ENCODE peak calls at places on chromosomes 6 and 20, in four cellular contexts. R, O, Z and D are unnamed samples.

GRCh38 chr6:123962508-123962907 is 158.8 kb downstream of the NKAIN2 start:
- DNase-seq in O (no peak), R (no peak), Z (no peak), D (no peak)

GRCh38 chr6:78093861-78094360 is 441.1 kb downstream of the MEI4 start:
- DNase-seq in R (no peak), O (peak; percentile 92), Z (no peak), D (peak; percentile 23)

GRCh38 chr6:136579800-136580199 is 29.6 kb upstream of the MAP7 start:
- DNase-seq in Z (no peak), R (peak; percentile 66), O (no peak), D (no peak)

GRCh38 chr6:31901415-31901952 is 402 bp downstream of the ZBTB12 start:
- DNase-seq in R (peak; percentile 41), Z (peak; percentile 68), O (no peak), D (no peak)

GRCh38 chr6:24935753-24936152 is at the start of gene RIPOR2:
- DNase-seq in R (no peak), Z (peak; percentile 60), O (peak; percentile 87), D (peak; percentile 85)

GRCh38 chr6:57173056-57173885 is 1.1 kb downstream of the BAG2 start:
- DNase-seq in Z (no peak), R (peak; percentile 24), O (peak; percentile 56), D (peak; percentile 34)

GRCh38 chr20:18197382-18198070 is 59.9 kb downstream of the KAT14 start:
- DNase-seq in Z (peak; percentile 33), O (no peak), R (no peak), D (no peak)

GRCh38 chr6:150001295-150001990 is 23.9 kb downstream of the RAET1L start:
- DNase-seq in R (no peak), O (no peak), Z (no peak), D (no peak)

GRCh38 chr20:56430471-56430870 is 18.4 kb downstream of the CASS4 start:
- DNase-seq in Z (no peak), O (no peak), R (no peak), D (no peak)

GRCh38 chr6:32968770-32969684 is 633 bp downstream of the BRD2 start:
- DNase-seq in O (peak; percentile 95), Z (peak; percentile 87), R (peak; percentile 77), D (peak; percentile 92)

GRCh38 chr6:30394139-30394538 is 49.2 kb downstream of the RPP21 start:
- DNase-seq in O (no peak), Z (no peak), R (no peak), D (no peak)

GRCh38 chr6:167794386-167795157 is 32.1 kb upstream of the AFDN start:
- DNase-seq in Z (peak; percentile 30), O (no peak), R (no peak), D (no peak)

GRCh38 chr6:30769088-30769852 is 24.9 kb upstream of the IER3 start:
- DNase-seq in R (peak; percentile 98), Z (no peak), O (peak; percentile 95), D (peak; percentile 79)

GRCh38 chr20:44151621-44152416 is 35.2 kb downstream of the JPH2 start:
- DNase-seq in Z (no peak), R (no peak), O (peak; percentile 66), D (no peak)

GRCh38 chr20:51493346-51493791 is 49.1 kb downstream of the NFATC2 start:
- DNase-seq in R (no peak), Z (no peak), O (no peak), D (no peak)

GRCh38 chr20:50580016-50580747 is 70.0 kb downstream of the PTPN1 start:
- DNase-seq in O (peak; percentile 69), R (peak; percentile 41), Z (peak; percentile 91), D (peak; percentile 80)

GRCh38 chr6:11727995-11728961 is 50.3 kb downstream of the ADTRP start:
- DNase-seq in O (no peak), R (no peak), Z (no peak), D (no peak)

GRCh38 chr6:111952326-111952725 is 79.1 kb upstream of the FYN start:
- DNase-seq in R (no peak), O (no peak), Z (no peak), D (no peak)

GRCh38 chr20:21322083-21322710 is 19.1 kb downstream of the XRN2 start:
- DNase-seq in R (peak; percentile 27), O (no peak), Z (no peak), D (no peak)

GRCh38 chr6:12113190-12113578 is 101.1 kb downstream of the HIVEP1 start:
- DNase-seq in Z (no peak), R (peak; percentile 84), O (peak; percentile 51), D (no peak)

GRCh38 chr20:45425561-45425960 is 9.6 kb downstream of the PIGT start:
- DNase-seq in O (no peak), R (no peak), Z (no peak), D (no peak)

GRCh38 chr6:158782432-158783166 is 36.6 kb downstream of the EZR start:
- DNase-seq in Z (no peak), O (no peak), R (no peak), D (no peak)

GRCh38 chr6:36595168-36595818 is 1.1 kb downstream of the SRSF3 start:
- DNase-seq in Z (no peak), O (peak; percentile 68), R (peak; percentile 55), D (no peak)

GRCh38 chr6:47309326-47310130 is at the start of gene TNFRSF21:
- DNase-seq in R (peak; percentile 82), Z (peak; percentile 96), O (peak; percentile 97), D (peak; percentile 96)

GRCh38 chr6:89793586-89793985 is 26.0 kb downstream of the MDN1 start:
- DNase-seq in O (no peak), Z (no peak), R (no peak), D (no peak)

GRCh38 chr6:23522751-23523527 is 603.1 kb upstream of the NRSN1 start:
- DNase-seq in R (no peak), Z (peak; percentile 47), O (no peak), D (no peak)

GRCh38 chr6:8939615-8940014 is 504.3 kb upstream of the SLC35B3 start:
- DNase-seq in Z (no peak), R (no peak), O (peak; percentile 6), D (no peak)

GRCh38 chr6:139448094-139448649 is 73.7 kb upstream of the CITED2 start:
- DNase-seq in O (peak; percentile 48), R (peak; percentile 63), Z (no peak), D (no peak)

GRCh38 chr6:2800552-2801316 is 35.5 kb downstream of the WRNIP1 start:
- DNase-seq in R (no peak), O (no peak), Z (no peak), D (no peak)

GRCh38 chr20:39676857-39677351 is 714.8 kb downstream of the DHX35 start:
- DNase-seq in Z (no peak), R (peak; percentile 3), O (no peak), D (no peak)

GRCh38 chr20:39670987-39671386 is 708.8 kb downstream of the DHX35 start:
- DNase-seq in R (no peak), Z (no peak), O (no peak), D (no peak)

GRCh38 chr20:39674842-39675241 is 712.7 kb downstream of the DHX35 start:
- DNase-seq in O (no peak), Z (no peak), R (no peak), D (no peak)

DNA sequence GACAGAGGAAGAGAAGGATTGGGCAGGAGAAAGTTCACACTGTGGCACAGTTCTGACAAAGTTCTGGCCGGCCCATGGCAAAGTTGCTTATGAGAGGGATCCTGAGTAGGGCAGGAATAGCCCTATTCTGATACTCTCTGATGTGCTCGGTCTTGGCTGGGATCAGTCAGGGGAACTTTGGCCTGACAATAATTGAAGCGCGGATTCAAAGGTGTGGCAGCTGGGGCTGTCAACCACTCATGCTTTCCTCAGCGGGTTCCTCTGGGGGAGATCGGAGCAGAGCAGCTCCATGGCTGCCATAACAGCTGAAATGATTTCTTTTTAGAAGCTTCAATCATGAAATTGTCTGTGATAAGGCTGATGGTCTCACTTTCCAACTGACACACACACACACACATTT is 714.1 kb downstream of the DHX35 start:
- DNase-seq in O (no peak), Z (no peak), R (no peak), D (no peak)
- H3K56ac ChIP-seq in O (no peak overlapping the region), Z (no peak overlapping the region), R (no peak overlapping the region), D (no peak overlapping the region)

GRCh38 chr20:34516038-34516873 is at the start of gene DYNLRB1:
- DNase-seq in O (peak; percentile 98), Z (peak; percentile 99), R (peak; percentile 96), D (peak; percentile 95)

GRCh38 chr20:34512955-34513419 is 3.2 kb upstream of the DYNLRB1 start:
- DNase-seq in R (no peak), O (no peak), Z (no peak), D (no peak)

GRCh38 chr20:34515484-34516037 is 661 bp upstream of the DYNLRB1 start:
- DNase-seq in Z (peak; percentile 84), O (peak; percentile 95), R (peak; percentile 47), D (peak; percentile 92)

GRCh38 chr20:34516874-34517542 is 786 bp downstream of the DYNLRB1 start:
- DNase-seq in Z (no peak), O (peak; percentile 43), R (no peak), D (no peak)

GRCh38 chr20:34514897-34515483 is 1.2 kb upstream of the DYNLRB1 start:
- DNase-seq in R (peak; percentile 44), O (no peak), Z (no peak), D (no peak)
- H3K23ac ChIP-seq in R (peak overlapping the region; percentile 73), O (peak overlapping the region; percentile 12), Z (no peak overlapping the region), D (no peak overlapping the region)

DNA sequence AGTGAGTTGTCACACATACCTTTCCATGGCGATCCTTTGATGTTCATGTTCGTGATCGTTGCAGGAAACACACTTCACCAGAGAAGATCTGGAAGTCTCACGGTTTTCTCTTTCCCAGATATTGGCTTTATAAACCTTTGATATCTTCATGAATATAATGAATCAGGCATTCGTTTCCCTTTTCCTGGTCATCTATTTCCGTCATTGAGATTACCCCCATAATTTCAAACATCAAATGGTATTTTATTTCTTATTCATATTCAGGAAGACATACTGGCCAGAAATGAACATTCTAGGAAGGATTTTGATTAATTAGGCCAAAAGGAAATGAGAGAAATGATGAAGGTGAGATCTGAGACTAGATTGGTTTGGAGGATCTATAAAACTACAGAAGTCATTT is at the start of gene PRL:
- DNase-seq in O (no peak), R (no peak), Z (no peak), D (no peak)
- H3K56ac ChIP-seq in O (no peak within 1 kb of the TSS), R (no peak within 1 kb of the TSS), Z (no peak within 1 kb of the TSS), D (no peak within 1 kb of the TSS)

GRCh38 chr6:157332813-157333212 is 9.5 kb upstream of the TMEM242 start:
- DNase-seq in O (no peak), R (no peak), Z (no peak), D (no peak)
- H3K23ac ChIP-seq in O (no peak overlapping the region), R (no peak overlapping the region), Z (no peak overlapping the region), D (no peak overlapping the region)

GRCh38 chr20:64140956-64141355 is 23.3 kb upstream of the MYT1 start:
- DNase-seq in Z (no peak), R (no peak), O (no peak), D (no peak)

GRCh38 chr20:64145458-64146300 is 18.6 kb upstream of the MYT1 start:
- DNase-seq in R (no peak), O (peak; percentile 21), Z (peak; percentile 78), D (no peak)

GRCh38 chr20:64142546-64142945 is 21.7 kb upstream of the MYT1 start:
- DNase-seq in R (no peak), Z (peak; percentile 40), O (no peak), D (no peak)

GRCh38 chr20:64144144-64144912 is 19.9 kb upstream of the MYT1 start:
- DNase-seq in Z (peak; percentile 20), O (no peak), R (no peak), D (no peak)

GRCh38 chr20:64143018-64143801 is 21.0 kb upstream of the MYT1 start:
- DNase-seq in Z (peak; percentile 39), O (no peak), R (no peak), D (no peak)
- H3K56ac ChIP-seq in Z (no peak overlapping the region), O (no peak overlapping the region), R (no peak overlapping the region), D (no peak overlapping the region)